ENCODE peak calls at places on chromosomes 6 and 20, in five cellular contexts. O is fibroblast of mammary gland; F is AG09309; G is astrocyte of the cerebellum; V is activated CD8-positive, alpha-beta T cell treated with anti-CD3 and anti-CD28 coated beads for 36 hours. U is an unnamed sample.

GRCh38 chr6:119584088-119584487 is 234.5 kb upstream of the MAN1A1 start:
- DNase-seq in O (no peak), V (no peak), F (no peak), G (no peak), U (no peak)

GRCh38 chr20:44745560-44746366 is at the start of gene KCNK15:
- DNase-seq in G (no peak), O (no peak), V (peak; percentile 49), F (no peak), U (peak; percentile 64)

GRCh38 chr6:18457065-18457817 is 70.1 kb downstream of the RNF144B start:
- DNase-seq in G (peak; percentile 16), F (no peak), O (no peak), V (no peak), U (no peak)

GRCh38 chr6:14722001-14722567 is 523.8 kb upstream of the JARID2 start:
- DNase-seq in O (no peak), V (no peak), F (no peak), G (no peak), U (no peak)

GRCh38 chr6:39553029-39553428 is 172.2 kb downstream of the KIF6 start:
- DNase-seq in V (no peak), F (no peak), O (no peak), G (no peak), U (no peak)

GRCh38 chr6:52643158-52643557 is 27.8 kb upstream of the TMEM14A start:
- DNase-seq in G (no peak), F (no peak), O (no peak), V (no peak), U (no peak)

GRCh38 chr6:402901-403658 is 11.5 kb downstream of the IRF4 start:
- DNase-seq in V (peak; percentile 84), F (no peak), G (no peak), O (no peak), U (peak; percentile 91)

GRCh38 chr6:170410241-170410640 is 103.7 kb downstream of the FAM120B start:
- DNase-seq in O (no peak), G (no peak), F (no peak), V (no peak), U (no peak)

U was measured in activated naive CD4-positive, alpha-beta T cell treated with anti-CD3 and anti-CD28 coated beads for 36 hours.